ENCODE peak calls at places on chromosomes 1 and 21, in four cellular contexts. One of them, this sample, is unnamed.

GRCh38 chr1:153697191-153697872 is 18.8 kb downstream of the NPR1 start:
- DNase-seq in ELF-1: peak; percentile 92
- DNase-seq in AG09309: no peak
- DNase-seq in activated CD4-positive, alpha-beta T cell treated with anti-CD3 and anti-CD28 coated beads, Interleukin-2, amount 50 U/mL, for 1 hour: no peak
- DNase-seq in this sample: no peak

GRCh38 chr1:12370241-12370980 is 140.6 kb downstream of the VPS13D start:
- DNase-seq in activated CD4-positive, alpha-beta T cell treated with anti-CD3 and anti-CD28 coated beads, Interleukin-2, amount 50 U/mL, for 1 hour: no peak
- DNase-seq in ELF-1: no peak
- DNase-seq in AG09309: no peak
- DNase-seq in this sample: no peak

GRCh38 chr1:151493042-151493441 is 18.1 kb upstream of the CGN start:
- DNase-seq in activated CD4-positive, alpha-beta T cell treated with anti-CD3 and anti-CD28 coated beads, Interleukin-2, amount 50 U/mL, for 1 hour: no peak
- DNase-seq in ELF-1: no peak
- DNase-seq in AG09309: no peak
- DNase-seq in this sample: no peak

GRCh38 chr1:200184196-200184595 is 156.7 kb downstream of the NR5A2 start:
- DNase-seq in activated CD4-positive, alpha-beta T cell treated with anti-CD3 and anti-CD28 coated beads, Interleukin-2, amount 50 U/mL, for 1 hour: no peak
- DNase-seq in AG09309: peak; percentile 78
- DNase-seq in ELF-1: no peak
- DNase-seq in this sample: no peak

GRCh38 chr1:98732985-98733781 is 71.7 kb downstream of the SNX7 start:
- DNase-seq in ELF-1: no peak
- DNase-seq in activated CD4-positive, alpha-beta T cell treated with anti-CD3 and anti-CD28 coated beads, Interleukin-2, amount 50 U/mL, for 1 hour: no peak
- DNase-seq in AG09309: no peak
- DNase-seq in this sample: no peak

GRCh38 chr1:9960705-9961562 is 17.7 kb downstream of the NMNAT1 start:
- DNase-seq in AG09309: no peak
- DNase-seq in activated CD4-positive, alpha-beta T cell treated with anti-CD3 and anti-CD28 coated beads, Interleukin-2, amount 50 U/mL, for 1 hour: no peak
- DNase-seq in ELF-1: peak; percentile 33
- DNase-seq in this sample: peak; percentile 73

GRCh38 chr21:34509151-34509550 is 2.9 kb downstream of the KCNE1 start:
- DNase-seq in AG09309: no peak
- DNase-seq in ELF-1: no peak
- DNase-seq in activated CD4-positive, alpha-beta T cell treated with anti-CD3 and anti-CD28 coated beads, Interleukin-2, amount 50 U/mL, for 1 hour: no peak
- DNase-seq in this sample: no peak

GRCh38 chr1:6353948-6354658 is 39.5 kb downstream of the ACOT7 start:
- DNase-seq in AG09309: no peak
- DNase-seq in activated CD4-positive, alpha-beta T cell treated with anti-CD3 and anti-CD28 coated beads, Interleukin-2, amount 50 U/mL, for 1 hour: no peak
- DNase-seq in ELF-1: peak; percentile 48
- DNase-seq in this sample: no peak

GRCh38 chr21:28419811-28420210 is 572.9 kb downstream of the LTN1 start:
- DNase-seq in AG09309: no peak
- DNase-seq in ELF-1: no peak
- DNase-seq in activated CD4-positive, alpha-beta T cell treated with anti-CD3 and anti-CD28 coated beads, Interleukin-2, amount 50 U/mL, for 1 hour: no peak
- DNase-seq in this sample: no peak

GRCh38 chr1:18752409-18752808 is 107.1 kb downstream of the TAS1R2 start:
- DNase-seq in activated CD4-positive, alpha-beta T cell treated with anti-CD3 and anti-CD28 coated beads, Interleukin-2, amount 50 U/mL, for 1 hour: no peak
- DNase-seq in ELF-1: no peak
- DNase-seq in AG09309: no peak
- DNase-seq in this sample: no peak

GRCh38 chr1:84462118-84462517 is 16.9 kb upstream of the RPF1 start:
- DNase-seq in activated CD4-positive, alpha-beta T cell treated with anti-CD3 and anti-CD28 coated beads, Interleukin-2, amount 50 U/mL, for 1 hour: no peak
- DNase-seq in ELF-1: no peak
- DNase-seq in AG09309: no peak
- DNase-seq in this sample: no peak

GRCh38 chr21:33421713-33422393 is 18.6 kb downstream of the IFNGR2 start:
- DNase-seq in ELF-1: no peak
- DNase-seq in AG09309: no peak
- DNase-seq in activated CD4-positive, alpha-beta T cell treated with anti-CD3 and anti-CD28 coated beads, Interleukin-2, amount 50 U/mL, for 1 hour: no peak
- DNase-seq in this sample: no peak

GRCh38 chr1:219798283-219799030 is 129.9 kb downstream of the SLC30A10 start:
- DNase-seq in AG09309: peak; percentile 18
- DNase-seq in ELF-1: no peak
- DNase-seq in activated CD4-positive, alpha-beta T cell treated with anti-CD3 and anti-CD28 coated beads, Interleukin-2, amount 50 U/mL, for 1 hour: no peak
- DNase-seq in this sample: no peak

GRCh38 chr1:221439008-221439733 is 302.7 kb downstream of the DUSP10 start:
- DNase-seq in ELF-1: peak; percentile 31
- DNase-seq in AG09309: no peak
- DNase-seq in activated CD4-positive, alpha-beta T cell treated with anti-CD3 and anti-CD28 coated beads, Interleukin-2, amount 50 U/mL, for 1 hour: peak; percentile 22
- DNase-seq in this sample: no peak

GRCh38 chr1:33185541-33185940 is 3.7 kb upstream of the TRIM62 start:
- DNase-seq in ELF-1: no peak
- DNase-seq in activated CD4-positive, alpha-beta T cell treated with anti-CD3 and anti-CD28 coated beads, Interleukin-2, amount 50 U/mL, for 1 hour: no peak
- DNase-seq in AG09309: no peak
- DNase-seq in this sample: no peak

GRCh38 chr21:39388038-39388810 is 39.3 kb upstream of the HMGN1 start:
- DNase-seq in ELF-1: peak; percentile 94
- DNase-seq in activated CD4-positive, alpha-beta T cell treated with anti-CD3 and anti-CD28 coated beads, Interleukin-2, amount 50 U/mL, for 1 hour: peak; percentile 92
- DNase-seq in AG09309: peak; percentile 31
- DNase-seq in this sample: peak; percentile 93

GRCh38 chr1:210233495-210234253 is 1.1 kb downstream of the SERTAD4 start:
- DNase-seq in activated CD4-positive, alpha-beta T cell treated with anti-CD3 and anti-CD28 coated beads, Interleukin-2, amount 50 U/mL, for 1 hour: no peak
- DNase-seq in AG09309: no peak
- DNase-seq in ELF-1: peak; percentile 81
- DNase-seq in this sample: peak; percentile 64

GRCh38 chr1:3078421-3078820 is 9.4 kb downstream of the PRDM16 start:
- DNase-seq in ELF-1: no peak
- DNase-seq in activated CD4-positive, alpha-beta T cell treated with anti-CD3 and anti-CD28 coated beads, Interleukin-2, amount 50 U/mL, for 1 hour: no peak
- DNase-seq in AG09309: no peak
- DNase-seq in this sample: no peak

GRCh38 chr1:212752256-212752933 is 39.2 kb downstream of the NSL1 start:
- DNase-seq in activated CD4-positive, alpha-beta T cell treated with anti-CD3 and anti-CD28 coated beads, Interleukin-2, amount 50 U/mL, for 1 hour: no peak
- DNase-seq in ELF-1: no peak
- DNase-seq in AG09309: peak; percentile 11
- DNase-seq in this sample: no peak

GRCh38 chr21:17554619-17555472 is 42.0 kb downstream of the CXADR start:
- DNase-seq in activated CD4-positive, alpha-beta T cell treated with anti-CD3 and anti-CD28 coated beads, Interleukin-2, amount 50 U/mL, for 1 hour: no peak
- DNase-seq in ELF-1: peak; percentile 19
- DNase-seq in AG09309: no peak
- DNase-seq in this sample: no peak

GRCh38 chr1:79847715-79848114 is 841.2 kb upstream of the ADGRL4 start:
- DNase-seq in activated CD4-positive, alpha-beta T cell treated with anti-CD3 and anti-CD28 coated beads, Interleukin-2, amount 50 U/mL, for 1 hour: no peak
- DNase-seq in AG09309: no peak
- DNase-seq in ELF-1: peak; percentile 14
- DNase-seq in this sample: peak; percentile 35

GRCh38 chr1:15952317-15953258 is 23.3 kb downstream of the ZBTB17 start:
- DNase-seq in activated CD4-positive, alpha-beta T cell treated with anti-CD3 and anti-CD28 coated beads, Interleukin-2, amount 50 U/mL, for 1 hour: no peak
- DNase-seq in ELF-1: peak; percentile 46
- DNase-seq in AG09309: peak; percentile 85
- DNase-seq in this sample: no peak

GRCh38 chr21:34886554-34887385 is 162.3 kb downstream of the RUNX1 start:
- DNase-seq in activated CD4-positive, alpha-beta T cell treated with anti-CD3 and anti-CD28 coated beads, Interleukin-2, amount 50 U/mL, for 1 hour: peak; percentile 14
- DNase-seq in ELF-1: peak; percentile 51
- DNase-seq in AG09309: no peak
- DNase-seq in this sample: peak; percentile 52

This sample was measured in glutamatergic neuron.